ENCODE peak calls at places on chromosomes 3 and 15, in four cellular contexts. L, Z, Q and F are unnamed samples.
A peak's percentile ranks its signal among the peaks of the same experiment; 100 is the strongest.

GRCh38 chr3:190562866-190563525 is 49.1 kb downstream of the IL1RAP start:
- DNase-seq in L (no peak), Z (no peak), Q (no peak), F (no peak)

GRCh38 chr3:177694316-177694715 is 497.0 kb upstream of the TBL1XR1 start:
- DNase-seq in L (no peak), Q (no peak), Z (peak; percentile 20), F (no peak)

GRCh38 chr15:66472176-66472999 is 25.2 kb downstream of the SNAPC5 start:
- DNase-seq in L (no peak), Z (no peak), Q (no peak), F (no peak)

GRCh38 chr15:82677720-82678323 is 30.7 kb upstream of the CPEB1 start:
- DNase-seq in Q (no peak), L (no peak), Z (no peak), F (no peak)

GRCh38 chr3:192916455-192917257 is 1.0 kb downstream of the MB21D2 start:
- DNase-seq in L (peak; percentile 68), Z (peak; percentile 75), Q (no peak), F (peak; percentile 77)

GRCh38 chr3:69541823-69542264 is 156.0 kb upstream of the FRMD4B start:
- DNase-seq in L (peak; percentile 51), Q (no peak), Z (no peak), F (peak; percentile 40)

GRCh38 chr15:62059818-62060115 is 480 bp downstream of the VPS13C start:
- DNase-seq in Q (peak; percentile 69), L (no peak), Z (peak; percentile 48), F (peak; percentile 49)

GRCh38 chr3:179672918-179673317 is 20.1 kb downstream of the USP13 start:
- DNase-seq in Z (no peak), Q (no peak), L (no peak), F (no peak)

GRCh38 chr3:160757624-160758106 is 1.6 kb downstream of the PPM1L start:
- DNase-seq in Z (no peak), L (no peak), Q (no peak), F (no peak)

GRCh38 chr3:135688003-135688402 is 277.5 kb upstream of the PPP2R3A start:
- DNase-seq in Z (no peak), L (no peak), Q (no peak), F (no peak)

GRCh38 chr15:30921781-30922371 is 18.2 kb downstream of the FAN1 start:
- DNase-seq in L (peak; percentile 76), Q (no peak), Z (peak; percentile 82), F (peak; percentile 74)

GRCh38 chr3:52227117-52227516 is 1.7 kb upstream of the TLR9 start:
- DNase-seq in Z (no peak), Q (peak; percentile 48), L (no peak), F (no peak)

GRCh38 chr3:33482126-33482525 is 41.9 kb upstream of the UBP1 start:
- DNase-seq in Q (no peak), L (no peak), Z (no peak), F (no peak)

GRCh38 chr3:115245437-115245836 is 98.3 kb upstream of the ZBTB20 start:
- DNase-seq in L (no peak), Q (no peak), Z (no peak), F (no peak)

GRCh38 chr3:48077835-48078234 is 61.6 kb upstream of the MAP4 start:
- DNase-seq in Z (no peak), Q (no peak), L (no peak), F (no peak)

GRCh38 chr3:65914032-65914739 is 124.5 kb downstream of the MAGI1 start:
- DNase-seq in Z (no peak), L (no peak), Q (no peak), F (no peak)

GRCh38 chr3:129491794-129492193 is 36.6 kb upstream of the RHO start:
- DNase-seq in Z (no peak), Q (no peak), L (no peak), F (no peak)

GRCh38 chr15:68650901-68651709 is 72.3 kb downstream of the CORO2B start:
- DNase-seq in Q (peak; percentile 52), Z (peak; percentile 59), L (peak; percentile 62), F (no peak)

GRCh38 chr15:92316586-92317295 is 76.9 kb upstream of the ST8SIA2 start:
- DNase-seq in L (no peak), Q (no peak), Z (no peak), F (no peak)

GRCh38 chr3:133377396-133377795 is 22.5 kb upstream of the BFSP2 start:
- DNase-seq in Z (no peak), L (peak; percentile 60), Q (no peak), F (no peak)

GRCh38 chr3:178804606-178805005 is 267.0 kb downstream of the ZMAT3 start:
- DNase-seq in Q (no peak), L (no peak), Z (no peak), F (no peak)

GRCh38 chr3:151228291-151229125 is 25.5 kb upstream of the GPR171 start:
- DNase-seq in Z (peak; percentile 50), Q (no peak), L (no peak), F (no peak)

GRCh38 chr3:124119056-124119721 is 127.3 kb upstream of the ROPN1 start:
- DNase-seq in Q (no peak), Z (no peak), L (peak; percentile 42), F (no peak)

GRCh38 chr3:102090646-102091045 is 241.3 kb downstream of the NFKBIZ start:
- DNase-seq in L (no peak), Q (no peak), Z (no peak), F (no peak)

GRCh38 chr15:25785643-25786029 is 77.5 kb downstream of the ATP10A start:
- DNase-seq in Z (no peak), L (no peak), Q (no peak), F (no peak)

GRCh38 chr3:99499235-99499798 is 139.1 kb upstream of the COL8A1 start:
- DNase-seq in Z (peak; percentile 44), L (peak; percentile 24), Q (no peak), F (no peak)

GRCh38 chr3:37540786-37541185 is 320.9 kb upstream of the CTDSPL start:
- DNase-seq in L (no peak), Q (no peak), Z (no peak), F (no peak)

GRCh38 chr15:65584241-65584640 is 26.7 kb downstream of the INTS14 start:
- DNase-seq in Z (no peak), Q (no peak), L (no peak), F (no peak)

GRCh38 chr15:44215594-44215993 is 20.5 kb upstream of the FRMD5 start:
- DNase-seq in Z (no peak), Q (no peak), L (no peak), F (no peak)

GRCh38 chr3:160921020-160921635 is 165.1 kb downstream of the PPM1L start:
- DNase-seq in Z (peak; percentile 18), L (peak; percentile 58), Q (no peak), F (no peak)

GRCh38 chr15:96851613-96852012 is 521.1 kb downstream of the NR2F2 start:
- DNase-seq in Q (no peak), L (no peak), Z (no peak), F (no peak)

GRCh38 chr3:58117561-58118305 is 93.0 kb downstream of the DNASE1L3 start:
- DNase-seq in L (no peak), Q (no peak), Z (peak; percentile 69), F (peak; percentile 39)

GRCh38 chr3:152474585-152474984 is 205.9 kb downstream of the MBNL1 start:
- DNase-seq in Z (peak; percentile 26), L (peak; percentile 15), Q (no peak), F (no peak)

GRCh38 chr3:50154840-50155490 is at the start of gene SEMA3F:
- DNase-seq in L (peak; percentile 96), Z (peak; percentile 39), Q (peak; percentile 73), F (peak; percentile 63)

GRCh38 chr3:184336484-184337230 is 743 bp upstream of the FAM131A start:
- DNase-seq in Z (peak; percentile 57), L (peak; percentile 67), Q (no peak), F (no peak)

GRCh38 chr15:56587686-56588085 is 122.7 kb upstream of the MNS1 start:
- DNase-seq in Z (no peak), L (no peak), Q (no peak), F (no peak)

GRCh38 chr15:64249406-64249805 is 86.6 kb upstream of the PPIB start:
- DNase-seq in L (no peak), Q (no peak), Z (no peak), F (no peak)

GRCh38 chr15:64245405-64245804 is 82.6 kb upstream of the PPIB start:
- DNase-seq in Q (no peak), L (no peak), Z (no peak), F (no peak)

GRCh38 chr15:64247906-64248541 is 85.2 kb upstream of the PPIB start:
- DNase-seq in Z (no peak), L (peak; percentile 6), Q (no peak), F (no peak)

GRCh38 chr15:64247535-64247905 is 84.7 kb upstream of the PPIB start:
- DNase-seq in L (no peak), Z (no peak), Q (no peak), F (no peak)

GRCh38 chr15:64246364-64247189 is 83.8 kb upstream of the PPIB start:
- DNase-seq in Z (no peak), L (no peak), Q (no peak), F (no peak)
- H3K27ac ChIP-seq in Z (no peak overlapping the region), L (peak overlapping the region; percentile 93), Q (no peak overlapping the region), F (no peak overlapping the region)

GRCh38 chr3:147413712-147414325 is 4.7 kb downstream of the ZIC1 start:
- DNase-seq in Z (no peak), Q (no peak), L (no peak), F (no peak)
- H3K4me3 ChIP-seq in Z (peak overlapping the region; percentile 26), Q (peak overlapping the region; percentile 28), L (no peak overlapping the region), F (peak overlapping the region; percentile 42)

DNA sequence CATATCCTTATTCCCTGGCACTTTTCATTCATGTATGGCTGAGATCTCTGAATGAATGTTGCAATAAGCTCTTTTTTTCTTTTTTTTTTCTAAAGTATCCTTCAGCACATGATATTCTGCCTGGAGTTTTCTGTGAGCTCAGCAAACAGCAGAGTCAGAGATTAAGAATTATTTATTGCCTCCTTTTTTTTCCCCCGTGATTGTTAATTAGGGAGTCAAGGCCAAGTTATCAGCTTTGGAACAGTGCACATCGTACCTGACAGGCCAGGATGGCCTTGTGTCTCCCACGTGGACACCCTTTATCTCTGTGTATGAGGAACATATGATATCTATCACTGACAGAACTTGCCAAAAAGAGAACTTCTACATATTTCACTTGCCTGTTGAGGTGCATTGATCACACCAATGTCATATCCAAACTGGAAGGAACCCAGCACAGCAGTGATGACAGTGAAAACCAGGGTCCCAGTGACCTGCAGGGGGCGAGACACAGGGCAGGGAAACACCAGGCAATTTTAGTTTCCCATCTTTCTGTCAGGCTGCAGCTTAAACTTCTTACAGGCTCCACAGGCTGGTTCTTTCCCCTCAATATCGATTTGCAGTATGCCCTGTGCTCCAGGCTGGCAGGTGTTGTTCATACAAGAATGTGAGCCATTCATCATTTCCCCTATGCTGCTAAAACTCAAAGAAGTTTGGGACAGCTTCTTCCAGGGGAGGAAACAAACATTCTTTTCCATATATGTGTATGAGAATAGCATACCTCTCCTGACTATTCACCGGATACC is 8.2 kb downstream of the SLC2A2 start:
- DNase-seq in L (no peak), Q (no peak), Z (no peak), F (no peak)
- TF ChIP-seq CTCF in L (peak; percentile 57), Q (no peak), Z (no peak), F (peak; percentile 10)

GRCh38 chr3:114154321-114154821 is 24.5 kb downstream of the DRD3 start:
- DNase-seq in Q (no peak), L (no peak), Z (no peak), F (no peak)
- H3K27ac ChIP-seq in Q (no peak overlapping the region), L (no peak overlapping the region), Z (no peak overlapping the region), F (no peak overlapping the region)

GRCh38 chr3:117995795-117996194 is 1038.9 kb downstream of the IGSF11 start:
- DNase-seq in Q (no peak), Z (no peak), L (peak; percentile 6), F (no peak)
- H3K4me3 ChIP-seq in Q (no peak overlapping the region), Z (no peak overlapping the region), L (peak overlapping the region; percentile 33), F (no peak overlapping the region)

GRCh38 chr3:154552338-154552737 is 122.3 kb upstream of the GPR149 start:
- DNase-seq in Z (no peak), Q (no peak), L (no peak), F (no peak)
- TF ChIP-seq CTCF in Z (no peak), Q (no peak), L (peak; percentile 18), F (no peak)